ENCODE peak calls at places on chromosomes 2 and 18, in six cellular contexts. K is endothelial cell of umbilical vein, V is spleen, F is GM12891, S is A549, J is IMR-90. H is an unnamed sample.

GRCh38 chr2:62478093-62478580 is 27.9 kb downstream of the TMEM17 start:
- DNase-seq in K (peak), V (no peak), F (no peak), S (no peak), J (peak), H (no peak)

GRCh38 chr2:64311948-64312621 is 141.9 kb upstream of the LGALSL start:
- DNase-seq in K (peak), V (no peak), F (no peak), S (peak), J (peak), H (peak)

GRCh38 chr2:163191372-163191771 is 352.8 kb upstream of the KCNH7 start:
- DNase-seq in K (peak), V (no peak), F (no peak), S (peak), J (peak), H (peak)

GRCh38 chr2:158414538-158414937 is 42.0 kb downstream of the CCDC148 start:
- DNase-seq in K (no peak), V (no peak), F (no peak), S (no peak), J (peak), H (no peak)

GRCh38 chr18:75408554-75409506 is 18.7 kb downstream of the SMIM21 start:
- DNase-seq in K (peak), V (no peak), F (no peak), S (peak), J (peak), H (no peak)

GRCh38 chr2:148021059-148021985 is at the start of gene MBD5:
- DNase-seq in K (peak), V (peak), F (peak), S (peak), J (peak), H (peak)

GRCh38 chr18:2881490-2882195 is 34.8 kb downstream of the EMILIN2 start:
- DNase-seq in K (no peak), V (no peak), F (no peak), S (no peak), J (peak), H (peak)

GRCh38 chr18:60865801-60866200 is 467.4 kb upstream of the CDH20 start:
- DNase-seq in K (peak), V (no peak), F (no peak), S (no peak), J (no peak), H (no peak)

GRCh38 chr2:55120634-55121359 is 70.5 kb upstream of the RTN4 start:
- DNase-seq in K (no peak), V (no peak), F (no peak), S (no peak), J (peak), H (peak)

GRCh38 chr2:11080253-11081115 is 74.8 kb upstream of the SLC66A3 start:
- DNase-seq in K (no peak), V (no peak), F (no peak), S (no peak), J (no peak), H (peak)

GRCh38 chr2:236129935-236130334 is 38.3 kb downstream of the GBX2 start:
- DNase-seq in K (no peak), V (no peak), F (no peak), S (no peak), J (no peak), H (no peak)

GRCh38 chr2:219707496-219708285 is 80.3 kb downstream of the SLC4A3 start:
- DNase-seq in K (no peak), V (no peak), F (no peak), S (no peak), J (peak), H (no peak)
- TF ChIP-seq POLR2A in K (no peak), V (no peak), F (no peak), S (no peak), J (no peak), H (no peak)

DNA sequence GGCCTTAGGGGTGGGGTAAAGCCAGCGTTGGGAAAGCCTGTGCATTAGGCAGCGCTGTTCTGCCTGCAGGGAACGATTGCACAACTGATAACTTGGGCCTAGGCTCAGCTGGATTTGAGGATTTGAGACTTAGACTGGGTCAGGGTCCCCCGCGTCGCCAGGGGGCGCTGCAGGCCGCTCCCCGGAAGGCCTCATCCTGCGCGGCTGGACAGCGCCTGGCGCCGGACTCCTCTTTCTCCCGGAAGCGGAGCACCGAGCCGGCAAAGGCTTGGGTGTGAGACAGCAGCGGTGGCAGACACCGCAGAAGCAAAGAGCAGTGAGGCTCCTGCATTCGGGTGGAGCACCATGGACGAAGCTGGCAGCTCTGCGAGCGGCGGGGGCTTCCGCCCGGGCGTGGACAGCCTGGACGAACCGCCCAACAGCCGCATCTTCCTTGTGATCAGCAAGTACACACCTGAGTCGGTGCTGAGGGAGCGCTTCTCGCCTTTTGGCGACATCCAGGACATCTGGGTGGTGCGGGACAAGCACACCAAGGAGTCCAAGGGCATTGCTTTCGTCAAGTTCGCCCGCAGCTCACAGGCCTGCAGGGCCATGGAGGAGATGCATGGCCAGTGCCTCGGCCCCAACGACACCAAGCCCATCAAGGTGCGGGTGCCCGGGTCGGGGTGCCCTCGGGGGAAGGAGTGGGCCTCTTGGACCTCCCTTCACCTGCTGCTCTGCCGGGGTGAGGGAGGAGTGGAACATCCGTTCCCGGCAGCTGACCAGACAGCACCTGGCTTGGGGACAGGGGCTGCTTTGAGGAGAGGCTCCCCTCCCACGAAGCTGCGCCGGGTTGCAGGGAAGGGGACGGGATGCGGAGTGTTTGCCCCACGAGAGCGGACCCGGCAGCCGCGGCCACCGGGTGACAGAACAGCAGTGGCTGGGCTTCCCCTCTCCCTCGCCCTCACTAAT is at the start of gene RBM45:
- DNase-seq in K (peak), V (peak), F (peak), S (peak), J (peak), H (peak)
- TF ChIP-seq POLR2A in K (peak), V (no peak), F (peak), S (peak), J (peak), H (no peak)

GRCh38 chr2:201118121-201118956 is 2.4 kb downstream of the CFLAR start:
- DNase-seq in K (peak), V (peak), F (no peak), S (peak), J (peak), H (peak)
- TF ChIP-seq POLR2A in K (peak), V (peak), F (peak), S (peak), J (no peak), H (no peak)

GRCh38 chr2:70463997-70464396 is 89.6 kb downstream of the TGFA start:
- DNase-seq in K (no peak), V (no peak), F (no peak), S (no peak), J (no peak), H (no peak)
- TF ChIP-seq POLR2A in K (no peak), V (no peak), F (no peak), S (no peak), J (no peak), H (no peak)

DNA sequence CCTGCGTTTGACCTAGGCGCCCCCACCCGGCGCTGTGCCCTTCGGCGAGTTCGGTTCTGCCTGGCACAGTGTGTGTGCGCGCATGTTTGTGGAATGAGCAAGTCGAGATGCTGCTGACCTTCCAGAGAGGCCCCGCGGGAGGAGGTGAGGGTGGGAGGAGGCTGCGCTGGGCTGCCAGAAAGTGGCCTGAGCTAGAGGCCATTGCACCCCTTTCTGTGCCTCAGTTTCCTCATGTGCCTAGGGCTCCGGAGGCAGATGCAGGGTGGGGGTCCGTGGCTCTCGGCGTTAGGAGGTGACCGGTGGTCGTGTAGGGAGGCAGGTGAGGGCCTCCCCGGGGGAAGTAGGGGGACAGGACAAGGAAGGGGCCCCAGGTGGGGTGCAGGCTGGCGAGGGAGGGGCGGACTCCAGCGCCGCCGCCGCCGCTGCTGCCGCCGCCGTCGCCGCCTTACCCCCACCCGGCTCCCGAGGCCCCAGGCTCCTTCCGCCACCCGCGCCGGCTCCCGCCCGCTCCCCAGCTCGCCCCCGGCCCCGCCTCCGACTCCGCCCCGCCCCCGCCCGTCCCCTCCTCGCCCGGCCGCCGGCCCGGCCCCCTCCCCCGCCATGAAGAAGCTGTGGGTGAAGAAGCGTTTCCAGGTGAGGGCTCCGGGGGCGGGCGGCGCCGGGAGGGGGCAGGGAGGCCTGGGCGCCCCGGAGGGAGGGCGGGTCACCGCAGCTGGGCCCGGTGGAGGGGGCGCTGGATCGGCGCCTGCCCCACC is 7.0 kb downstream of the SPEG start:
- DNase-seq in K (no peak), V (peak), F (peak), S (peak), J (peak), H (no peak)
- TF ChIP-seq POLR2A in K (no peak), V (no peak), F (no peak), S (no peak), J (no peak), H (no peak)

GRCh38 chr2:26969089-26969844 is 1.2 kb upstream of the MAPRE3 start:
- DNase-seq in K (no peak), V (no peak), F (no peak), S (peak), J (peak), H (no peak)

GRCh38 chr2:26971911-26972786 is 1.7 kb downstream of the MAPRE3 start:
- DNase-seq in K (no peak), V (no peak), F (no peak), S (no peak), J (no peak), H (no peak)

GRCh38 chr2:26968001-26968400 is 2.4 kb upstream of the MAPRE3 start:
- DNase-seq in K (no peak), V (no peak), F (no peak), S (no peak), J (no peak), H (no peak)

GRCh38 chr2:26970928-26971627 is 641 bp downstream of the MAPRE3 start:
- DNase-seq in K (peak), V (peak), F (no peak), S (no peak), J (peak), H (peak)

GRCh38 chr2:26970244-26970927 is at the start of gene MAPRE3:
- DNase-seq in K (peak), V (peak), F (peak), S (peak), J (peak), H (peak)
- TF ChIP-seq POLR2A in K (no peak), V (no peak), F (no peak), S (no peak), J (peak), H (no peak)

H was measured in testis.